ENCODE peak calls at places on chromosomes 3 and 15, in six cellular contexts. Q is H1; O is M059J; J is naive thymus-derived CD8-positive, alpha-beta T cell; Z is stimulated activated naive CD8-positive, alpha-beta T cell treated with anti-CD3 and anti-CD28 coated beads, Interleukin-15, Interleukin-2, amounts not matched to agents 100 U/mL and 50 U/mL, for 24 hours; G is nucleus accumbens. P is an unnamed sample.

GRCh38 chr3:17466028-17466427 is 276.4 kb downstream of the TBC1D5 start:
- DNase-seq in Q (no peak), O (no peak), J (no peak), Z (no peak), G (no peak), P (no peak)

GRCh38 chr3:58690490-58690889 is 23.9 kb upstream of the FAM3D start:
- DNase-seq in Q (no peak), O (no peak), J (no peak), Z (no peak), G (no peak), P (no peak)

GRCh38 chr15:43939070-43939469 is 112.3 kb downstream of the WDR76 start:
- DNase-seq in Q (peak), O (peak), J (no peak), Z (peak), G (no peak), P (no peak)

GRCh38 chr3:194584866-194585265 is 48.4 kb downstream of the TMEM44 start:
- DNase-seq in Q (no peak), O (peak), J (no peak), Z (no peak), G (no peak), P (peak)

GRCh38 chr15:93141373-93141790 is 52.4 kb upstream of the RGMA start:
- DNase-seq in Q (no peak), O (no peak), J (no peak), Z (no peak), G (no peak), P (no peak)

GRCh38 chr3:20645340-20645739 is 459.3 kb upstream of the SGO1 start:
- DNase-seq in Q (no peak), O (no peak), J (no peak), Z (no peak), G (no peak), P (no peak)

GRCh38 chr15:80183886-80184285 is 31.1 kb downstream of the FAH start:
- DNase-seq in Q (no peak), O (no peak), J (no peak), Z (no peak), G (no peak), P (no peak)

GRCh38 chr3:186986406-186986805 is 56.1 kb downstream of the ST6GAL1 start:
- DNase-seq in Q (no peak), O (no peak), J (no peak), Z (no peak), G (no peak), P (no peak)

GRCh38 chr3:34157491-34157890 is 359.1 kb downstream of the PDCD6IP start:
- DNase-seq in Q (no peak), O (no peak), J (no peak), Z (no peak), G (no peak), P (no peak)

GRCh38 chr3:133949438-133949837 is 53.8 kb upstream of the RAB6B start:
- DNase-seq in Q (no peak), O (peak), J (no peak), Z (no peak), G (no peak), P (no peak)

GRCh38 chr3:171415070-171415469 is 45.1 kb downstream of the TNIK start:
- DNase-seq in Q (no peak), O (peak), J (no peak), Z (no peak), G (no peak), P (peak)

GRCh38 chr3:197297020-197297419 is 1.4 kb downstream of the DLG1 start:
- DNase-seq in Q (no peak), O (peak), J (no peak), Z (no peak), G (no peak), P (peak)

GRCh38 chr15:62782100-62782791 is 260.3 kb upstream of the TPM1 start:
- DNase-seq in Q (peak), O (peak), J (no peak), Z (peak), G (peak), P (peak)

GRCh38 chr3:172061724-172062184 is 22.4 kb downstream of the FNDC3B start:
- DNase-seq in Q (no peak), O (peak), J (no peak), Z (no peak), G (no peak), P (no peak)

GRCh38 chr15:55546718-55547117 is 38.7 kb upstream of the DNAAF4 start:
- DNase-seq in Q (no peak), O (peak), J (no peak), Z (no peak), G (no peak), P (peak)